ENCODE peak calls at places on chromosome 6, in ten cellular contexts. G is SK-N-DZ, B is lung, K is neural progenitor cell, E is colonic mucosa, M is NCI-H2171, N is HT1080, W is NT2/D1, Y is NB4, L is BJ. A is an unnamed sample.

GRCh38 chr6:15389759-15390723 is 144.2 kb downstream of the JARID2 start:
- DNase-seq in G (peak), B (no peak), K (peak), E (no peak), M (peak), N (peak), W (peak), Y (peak), L (no peak), A (peak)

GRCh38 chr6:70150521-70150920 is 152.4 kb downstream of the COL9A1 start:
- DNase-seq in G (no peak), B (no peak), K (no peak), E (no peak), M (no peak), N (no peak), W (no peak), Y (no peak), L (no peak), A (no peak)

GRCh38 chr6:126812651-126813050 is 305.8 kb upstream of the RSPO3 start:
- DNase-seq in G (no peak), B (no peak), K (peak), E (no peak), M (no peak), N (peak), W (no peak), Y (peak), L (no peak), A (no peak)

GRCh38 chr6:119446623-119447008 is 97.1 kb upstream of the MAN1A1 start:
- DNase-seq in G (no peak), B (peak), K (no peak), E (peak), M (no peak), N (no peak), W (no peak), Y (no peak), L (no peak), A (no peak)

GRCh38 chr6:54285595-54285994 is 22.6 kb upstream of the TINAG start:
- DNase-seq in G (no peak), B (no peak), K (no peak), E (no peak), M (no peak), N (no peak), W (no peak), Y (no peak), L (peak), A (no peak)

GRCh38 chr6:169441292-169441691 is 187.6 kb upstream of the THBS2 start:
- DNase-seq in G (no peak), B (no peak), K (no peak), E (no peak), M (no peak), N (no peak), W (no peak), Y (no peak), L (no peak), A (no peak)

GRCh38 chr6:47478233-47479155 is 905 bp downstream of the CD2AP start:
- DNase-seq in G (no peak), B (no peak), K (peak), E (no peak), M (no peak), N (peak), W (no peak), Y (no peak), L (no peak), A (peak)

GRCh38 chr6:32154514-32155161 is 697 bp downstream of the PPT2 start:
- DNase-seq in G (peak), B (peak), K (peak), E (peak), M (peak), N (peak), W (no peak), Y (peak), L (no peak), A (peak)

GRCh38 chr6:34044945-34045595 is 100.8 kb downstream of the GRM4 start:
- DNase-seq in G (no peak), B (no peak), K (no peak), E (no peak), M (no peak), N (no peak), W (no peak), Y (no peak), L (no peak), A (no peak)